ENCODE peak calls at places on chromosomes 3 and 15, in seven cellular contexts. T is mesendoderm, Q is neuronal stem cell, H is MM.1S, X is mesenchymal stem cell, M is fibroblast of lung, J is astrocyte. E is an unnamed sample. For H3K4me1, the result is how much of the 10 kb centered on the place peaks cover.

GRCh38 chr15:69602921-69603320 is 150.3 kb downstream of the RPLP1 start:
- DNase-seq in T (no peak), Q (no peak), H (no peak), X (no peak), M (peak), J (no peak), E (no peak)

GRCh38 chr15:32041294-32041693 is 11.0 kb downstream of the CHRNA7 start:
- DNase-seq in T (no peak), Q (no peak), H (no peak), X (no peak), M (no peak), J (no peak), E (peak)

GRCh38 chr3:52021869-52022268 is 26.2 kb upstream of the RPL29 start:
- DNase-seq in T (no peak), Q (no peak), H (no peak), X (peak), M (no peak), J (no peak), E (no peak)

GRCh38 chr3:175746308-175746707 is 887.2 kb downstream of the NAALADL2 start:
- DNase-seq in T (no peak), Q (no peak), H (no peak), X (no peak), M (no peak), J (no peak), E (no peak)

GRCh38 chr3:175940881-175941280 is 1081.7 kb downstream of the NAALADL2 start:
- DNase-seq in T (peak), Q (no peak), H (peak), X (no peak), M (no peak), J (no peak), E (peak)

GRCh38 chr15:69055251-69055650 is 40.8 kb downstream of the NOX5 start:
- DNase-seq in T (no peak), Q (no peak), H (no peak), X (no peak), M (no peak), J (no peak), E (no peak)

GRCh38 chr3:110419096-110419495 is 652.5 kb upstream of the NECTIN3 start:
- DNase-seq in T (peak), Q (no peak), H (peak), X (peak), M (no peak), J (no peak), E (no peak)

GRCh38 chr15:69919816-69920215 is 177.9 kb downstream of the TLE3 start:
- DNase-seq in T (peak), Q (peak), H (no peak), X (no peak), M (no peak), J (no peak), E (peak)

GRCh38 chr3:55790596-55791350 is 303.7 kb upstream of the WNT5A start:
- DNase-seq in T (no peak), Q (no peak), H (no peak), X (peak), M (peak), J (peak), E (no peak)

GRCh38 chr15:35078221-35078915 is 6.7 kb downstream of the NANOGP8 start:
- DNase-seq in T (peak), Q (peak), H (peak), X (peak), M (peak), J (peak), E (peak)

GRCh38 chr15:51879555-51879954 is 50.1 kb downstream of the TMOD3 start:
- DNase-seq in T (no peak), Q (no peak), H (no peak), X (peak), M (peak), J (peak), E (no peak)

GRCh38 chr3:125191256-125191655 is 21.3 kb downstream of the SLC12A8 start:
- DNase-seq in T (no peak), Q (no peak), H (no peak), X (peak), M (peak), J (peak), E (no peak)

GRCh38 chr15:31615643-31616415 is 289.2 kb downstream of the KLF13 start:
- DNase-seq in T (no peak), Q (no peak), H (no peak), X (no peak), M (no peak), J (no peak), E (no peak)

GRCh38 chr15:41256577-41257038 is 25.5 kb downstream of the CHP1 start:
- DNase-seq in T (no peak), Q (no peak), H (no peak), X (no peak), M (peak), J (peak), E (no peak)

GRCh38 chr15:29141206-29141907 is 128.3 kb downstream of the NSMCE3 start:
- DNase-seq in T (no peak), Q (no peak), H (no peak), X (no peak), M (peak), J (no peak), E (no peak)

GRCh38 chr15:63218114-63218808 is 28.9 kb downstream of the RAB8B start:
- DNase-seq in T (peak), Q (no peak), H (no peak), X (peak), M (peak), J (peak), E (no peak)

GRCh38 chr3:64668582-64669510 is 19.0 kb downstream of the ADAMTS9 start:
- DNase-seq in T (peak), Q (no peak), H (no peak), X (no peak), M (no peak), J (no peak), E (no peak)

GRCh38 chr3:16482770-16483531 is 30.5 kb downstream of the RFTN1 start:
- DNase-seq in T (peak), Q (no peak), H (no peak), X (peak), M (no peak), J (no peak), E (no peak)

GRCh38 chr3:72916249-72916648 is 28.4 kb downstream of the GXYLT2 start:
- DNase-seq in T (no peak), Q (no peak), H (no peak), X (no peak), M (no peak), J (no peak), E (no peak)

GRCh38 chr3:108202834-108203233 is 19.4 kb downstream of the IFT57 start:
- DNase-seq in T (peak), Q (no peak), H (no peak), X (no peak), M (peak), J (peak), E (no peak)

GRCh38 chr3:127217594-127218456 is 24.9 kb downstream of the PRR23E start:
- DNase-seq in T (no peak), Q (no peak), H (no peak), X (no peak), M (no peak), J (no peak), E (no peak)

GRCh38 chr3:186259612-186260383 is 102.2 kb downstream of the DGKG start:
- DNase-seq in T (peak), Q (peak), H (peak), X (peak), M (peak), J (peak), E (peak)

GRCh38 chr15:52679232-52680040 is at the start of gene ATOSA:
- DNase-seq in T (peak), Q (peak), H (peak), X (peak), M (peak), J (peak), E (peak)

GRCh38 chr15:60679256-60679655 is 200.3 kb upstream of the ICE2 start:
- DNase-seq in T (no peak), Q (no peak), H (no peak), X (peak), M (peak), J (peak), E (no peak)

GRCh38 chr3:123834631-123835030 is 49.5 kb downstream of the MYLK start:
- DNase-seq in T (no peak), Q (no peak), H (peak), X (peak), M (peak), J (peak), E (no peak)

GRCh38 chr3:18580268-18580667 is 155.1 kb upstream of the SATB1 start:
- DNase-seq in T (no peak), Q (no peak), H (no peak), X (no peak), M (no peak), J (no peak), E (no peak)

GRCh38 chr3:138114431-138114918 is 933 bp downstream of the DZIP1L start:
- DNase-seq in T (peak), Q (no peak), H (no peak), X (peak), M (peak), J (peak), E (peak)

GRCh38 chr3:122082357-122082756 is 27.2 kb downstream of the CD86 start:
- DNase-seq in T (no peak), Q (no peak), H (no peak), X (no peak), M (no peak), J (no peak), E (no peak)

GRCh38 chr3:157130138-157130880 is 29.6 kb downstream of the CCNL1 start:
- DNase-seq in T (peak), Q (peak), H (no peak), X (peak), M (peak), J (peak), E (peak)

GRCh38 chr3:27200721-27201434 is 168.3 kb downstream of the NEK10 start:
- DNase-seq in T (no peak), Q (no peak), H (no peak), X (no peak), M (no peak), J (no peak), E (no peak)

GRCh38 chr3:127722104-127722784 is 49.5 kb downstream of the ABTB1 start:
- DNase-seq in T (peak), Q (no peak), H (no peak), X (no peak), M (no peak), J (no peak), E (no peak)

GRCh38 chr15:74201656-74202420 is 749 bp downstream of the STRA6 start:
- DNase-seq in T (no peak), Q (no peak), H (no peak), X (peak), M (peak), J (peak), E (no peak)

GRCh38 chr3:195905970-195906864 is 2.1 kb downstream of the TNK2 start:
- DNase-seq in T (no peak), Q (no peak), H (peak), X (peak), M (peak), J (peak), E (no peak)
- H3K4me3 ChIP-seq in T (no peak), Q (no peak), H (peak), X (no peak), M (peak), J (no peak), E (no peak)

GRCh38 chr15:85786778-85787114 is 8.0 kb downstream of the KLHL25 start:
- DNase-seq in T (no peak), Q (no peak), H (no peak), X (no peak), M (no peak), J (no peak), E (peak)
- H3K4me2 ChIP-seq in T (no peak), Q (no peak), H (no peak), X (no peak), M (no peak), J (peak), E (peak)

GRCh38 chr15:101142711-101143110 is 109.1 kb downstream of the CHSY1 start:
- DNase-seq in T (no peak), Q (no peak), H (no peak), X (no peak), M (no peak), J (no peak), E (no peak)

GRCh38 chr15:101143321-101143720 is 108.5 kb downstream of the CHSY1 start:
- DNase-seq in T (no peak), Q (no peak), H (no peak), X (no peak), M (no peak), J (no peak), E (no peak)

GRCh38 chr15:101146118-101146702 is 105.6 kb downstream of the CHSY1 start:
- DNase-seq in T (no peak), Q (no peak), H (no peak), X (no peak), M (no peak), J (no peak), E (no peak)

GRCh38 chr15:101147181-101147580 is 104.7 kb downstream of the CHSY1 start:
- DNase-seq in T (no peak), Q (no peak), H (peak), X (no peak), M (no peak), J (no peak), E (no peak)

GRCh38 chr15:101145362-101145761 is 106.5 kb downstream of the CHSY1 start:
- DNase-seq in T (peak), Q (no peak), H (no peak), X (no peak), M (peak), J (peak), E (no peak)
- H3K4me1 ChIP-seq in T (under half), Q (under half), H (half or more), X (under half), M (under half), J (under half), E (under half)

GRCh38 chr3:37992271-37993066 is 1.9 kb downstream of the VILL start:
- DNase-seq in T (peak), Q (no peak), H (no peak), X (no peak), M (no peak), J (no peak), E (no peak)

GRCh38 chr3:37993067-37993809 is 2.7 kb downstream of the VILL start:
- DNase-seq in T (no peak), Q (no peak), H (no peak), X (no peak), M (no peak), J (no peak), E (no peak)

GRCh38 chr3:37995652-37996641 is 5.4 kb downstream of the VILL start:
- DNase-seq in T (no peak), Q (no peak), H (no peak), X (no peak), M (no peak), J (no peak), E (no peak)

GRCh38 chr3:37993811-37994638 is 3.4 kb downstream of the VILL start:
- DNase-seq in T (peak), Q (peak), H (peak), X (peak), M (peak), J (peak), E (peak)

GRCh38 chr3:37994639-37994972 is 4.0 kb downstream of the VILL start:
- DNase-seq in T (no peak), Q (no peak), H (peak), X (no peak), M (no peak), J (no peak), E (no peak)
- H3K4me3 ChIP-seq in T (no peak), Q (no peak), H (peak), X (peak), M (peak), J (peak), E (peak)

GRCh38 chr15:39852237-39852636 is 67.8 kb downstream of the GPR176 start:
- DNase-seq in T (no peak), Q (no peak), H (no peak), X (peak), M (peak), J (peak), E (no peak)
- H3K4me2 ChIP-seq in T (no peak), Q (no peak), H (no peak), X (no peak), M (peak), J (peak), E (no peak)

DNA sequence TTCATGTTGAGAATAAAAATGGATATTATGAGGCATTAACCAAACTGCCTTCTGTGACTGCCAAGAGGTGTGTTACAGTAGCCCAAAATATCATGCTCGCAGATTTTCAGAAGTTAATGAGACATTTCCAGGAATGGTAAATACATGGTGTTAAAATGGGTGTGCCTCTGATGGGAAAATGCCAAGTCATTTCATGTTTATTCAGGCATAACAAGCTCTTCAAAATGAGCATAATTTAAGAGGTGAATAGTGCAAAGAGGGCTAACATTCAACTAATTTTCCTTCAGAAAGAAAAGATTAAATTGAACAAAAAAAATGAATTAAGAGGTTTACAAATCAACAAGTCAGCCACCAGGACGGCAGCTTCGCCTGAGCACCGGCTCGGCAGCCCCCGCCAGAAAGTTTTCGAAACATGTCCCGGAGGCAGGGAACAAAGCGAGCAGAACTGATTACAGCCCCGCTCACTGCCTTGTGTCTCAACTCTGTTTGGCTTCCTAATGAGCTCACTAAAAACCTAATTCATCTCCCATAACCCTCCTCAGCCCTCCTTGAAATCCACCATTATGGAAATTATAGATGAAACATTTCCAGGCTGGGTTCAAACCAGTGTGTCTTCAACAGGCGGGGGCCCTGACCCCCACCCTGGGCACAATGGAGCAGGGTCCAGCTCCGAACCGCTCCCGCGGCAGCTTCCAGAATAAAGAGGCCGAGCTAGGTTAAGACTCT is 44.0 kb downstream of the MEIS2 start:
- DNase-seq in T (no peak), Q (peak), H (no peak), X (no peak), M (peak), J (peak), E (peak)
- H3K4me1 ChIP-seq in T (under half), Q (under half), H (under half), X (under half), M (under half), J (under half), E (under half)

DNA sequence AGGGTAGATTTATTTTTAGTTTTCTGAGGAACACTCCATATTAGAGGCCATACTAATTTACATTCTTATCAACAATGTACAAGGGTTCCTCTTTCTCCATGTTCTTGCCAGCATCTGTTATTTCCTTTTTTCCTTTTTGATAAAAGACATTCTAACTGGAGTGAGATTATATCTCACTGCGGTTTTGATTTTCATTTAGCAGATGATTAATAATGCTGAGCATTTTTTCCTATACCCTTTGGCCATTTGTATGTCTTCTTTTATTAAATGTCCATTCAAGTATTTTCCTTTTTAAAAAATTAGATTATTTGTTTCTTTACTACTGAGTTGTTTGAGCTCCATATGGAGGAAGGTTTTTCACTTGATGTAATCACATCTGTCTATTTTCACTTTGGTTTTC is 1189.5 kb downstream of the ZPLD1 start:
- DNase-seq in T (no peak), Q (no peak), H (no peak), X (no peak), M (no peak), J (no peak), E (no peak)
- H3K4me3 ChIP-seq in T (no peak), Q (no peak), H (no peak), X (no peak), M (no peak), J (no peak), E (no peak)

GRCh38 chr3:23668430-23668904 is 137.3 kb upstream of the UBE2E1 start:
- DNase-seq in T (no peak), Q (no peak), H (no peak), X (peak), M (peak), J (peak), E (no peak)

GRCh38 chr3:23666818-23667217 is 138.9 kb upstream of the UBE2E1 start:
- DNase-seq in T (no peak), Q (no peak), H (no peak), X (no peak), M (no peak), J (no peak), E (no peak)

GRCh38 chr3:23669541-23670255 is 136.1 kb upstream of the UBE2E1 start:
- DNase-seq in T (no peak), Q (no peak), H (no peak), X (no peak), M (no peak), J (no peak), E (no peak)

GRCh38 chr3:23665741-23666140 is 140.0 kb upstream of the UBE2E1 start:
- DNase-seq in T (no peak), Q (no peak), H (no peak), X (no peak), M (no peak), J (no peak), E (no peak)

DNA sequence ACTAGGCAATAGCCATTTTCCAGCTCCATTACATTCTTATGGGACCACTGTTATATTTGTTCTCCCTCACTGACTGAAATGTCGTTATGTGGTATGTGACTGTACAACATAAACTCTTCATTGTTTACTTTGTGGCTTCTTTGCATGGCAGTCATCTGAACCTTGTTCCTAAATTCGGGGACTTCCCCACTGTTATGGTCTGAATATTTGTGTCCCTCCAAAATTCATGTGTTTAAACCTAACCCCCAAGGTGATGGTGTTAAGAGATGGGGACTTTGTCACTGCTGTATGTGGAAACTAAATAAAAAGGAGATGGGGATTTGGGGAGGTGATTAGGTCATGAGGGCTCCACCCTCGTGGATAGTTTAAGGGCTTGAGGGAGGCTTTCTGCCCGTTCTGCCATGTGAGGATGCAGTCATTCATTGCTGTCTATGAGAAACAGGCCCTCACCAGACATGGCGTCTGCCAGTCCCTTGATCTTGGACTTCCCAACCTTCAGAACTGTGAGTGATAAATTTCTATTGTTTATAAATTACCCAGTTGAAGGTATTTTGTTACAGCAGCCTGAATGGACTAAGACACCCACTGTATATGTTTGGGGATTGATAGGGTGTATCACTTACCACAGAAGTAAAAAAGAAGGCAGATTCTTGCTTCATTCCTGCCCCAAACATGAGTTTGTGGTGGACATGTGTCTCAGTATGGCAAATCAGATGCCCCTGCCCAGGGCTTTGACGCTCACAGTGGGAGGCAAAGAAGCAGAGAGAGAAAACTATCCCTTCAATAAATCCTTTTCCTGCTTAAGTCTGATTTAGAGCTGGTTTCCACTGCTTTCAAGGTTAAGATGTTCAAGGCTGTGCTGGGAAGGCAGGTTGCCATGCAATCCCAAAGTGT is 138.0 kb upstream of the UBE2E1 start:
- DNase-seq in T (no peak), Q (no peak), H (no peak), X (peak), M (peak), J (no peak), E (no peak)
- H3K4me2 ChIP-seq in T (no peak), Q (no peak), H (no peak), X (no peak), M (no peak), J (peak), E (no peak)